ENCODE peak calls at places on chromosomes 16 and 17, in seven cellular contexts. S, R, X, K, O, W and Y are unnamed samples.

GRCh38 chr17:8820311-8821010 is 21.3 kb upstream of the MFSD6L start:
- DNase-seq in S (no peak), R (no peak), X (no peak), K (peak), O (no peak), W (no peak), Y (no peak)

GRCh38 chr17:55122114-55122513 is 142.6 kb upstream of the HLF start:
- DNase-seq in S (no peak), R (no peak), X (no peak), K (no peak), O (no peak), W (no peak), Y (no peak)

GRCh38 chr17:35775583-35775982 is 14.9 kb downstream of the C17orf50 start:
- DNase-seq in S (no peak), R (no peak), X (no peak), K (peak), O (no peak), W (no peak), Y (no peak)

GRCh38 chr16:83887088-83887487 is 11.8 kb upstream of the MLYCD start:
- DNase-seq in S (no peak), R (peak), X (no peak), K (no peak), O (no peak), W (no peak), Y (no peak)

GRCh38 chr17:41518789-41519449 is at the start of gene KRT15:
- DNase-seq in S (no peak), R (no peak), X (no peak), K (peak), O (no peak), W (no peak), Y (no peak)

GRCh38 chr17:80779336-80779735 is 212.3 kb upstream of the CHMP6 start:
- DNase-seq in S (no peak), R (no peak), X (no peak), K (no peak), O (no peak), W (no peak), Y (no peak)

GRCh38 chr17:17681744-17682292 is 560 bp downstream of the RAI1 start:
- DNase-seq in S (peak), R (no peak), X (no peak), K (no peak), O (peak), W (no peak), Y (peak)

GRCh38 chr16:2860826-2861567 is 3.0 kb upstream of the PRSS22 start:
- DNase-seq in S (no peak), R (no peak), X (no peak), K (peak), O (no peak), W (no peak), Y (no peak)

GRCh38 chr16:85412911-85413520 is 200.1 kb upstream of the GSE1 start:
- DNase-seq in S (no peak), R (no peak), X (no peak), K (no peak), O (no peak), W (no peak), Y (no peak)

GRCh38 chr16:30546115-30546514 is 11.5 kb upstream of the ZNF747 start:
- DNase-seq in S (no peak), R (no peak), X (no peak), K (no peak), O (no peak), W (no peak), Y (no peak)